ENCODE peak calls at places on chromosomes 4 and X, in five cellular contexts. Q is OCI-LY7, Y is GM23248, B is suprapubic skin, C is IMR-90. W is an unnamed sample.

GRCh38 chr4:34676390-34676789 is 1567.9 kb downstream of the ARAP2 start:
- DNase-seq in Q (no peak), Y (no peak), B (no peak), C (no peak), W (no peak)

GRCh38 chr4:128031756-128032384 is 29.2 kb upstream of the LARP1B start:
- DNase-seq in Q (no peak), Y (no peak), B (no peak), C (peak), W (no peak)

GRCh38 chr4:140637836-140638235 is 69.1 kb upstream of the UCP1 start:
- DNase-seq in Q (peak), Y (peak), B (no peak), C (no peak), W (no peak)

GRCh38 chrX:81121513-81122363 is 80.0 kb downstream of the HMGN5 start:
- DNase-seq in Q (peak), Y (peak), B (peak), C (peak), W (peak)

GRCh38 chr4:61094854-61095598 is 105.1 kb upstream of the ADGRL3 start:
- DNase-seq in Q (no peak), Y (no peak), B (no peak), C (no peak), W (no peak)

GRCh38 chr4:19835429-19835828 is 416.3 kb upstream of the SLIT2 start:
- DNase-seq in Q (no peak), Y (no peak), B (no peak), C (no peak), W (no peak)

GRCh38 chr4:153808175-153808574 is 19.3 kb upstream of the SFRP2 start:
- DNase-seq in Q (no peak), Y (no peak), B (no peak), C (no peak), W (no peak)

GRCh38 chr4:173332963-173333657 is 1.0 kb downstream of the HMGB2 start:
- DNase-seq in Q (no peak), Y (peak), B (no peak), C (peak), W (no peak)

GRCh38 chr4:160370046-160370445 is 1267.2 kb downstream of the RAPGEF2 start:
- DNase-seq in Q (no peak), Y (no peak), B (no peak), C (no peak), W (no peak)

GRCh38 chrX:13662537-13662841 is 9.5 kb downstream of the TCEANC start:
- DNase-seq in Q (no peak), Y (peak), B (no peak), C (peak), W (no peak)

GRCh38 chrX:72358313-72358712 is 52.6 kb upstream of the CITED1 start:
- DNase-seq in Q (no peak), Y (peak), B (no peak), C (peak), W (no peak)

GRCh38 chr4:173748353-173748752 is 218.3 kb upstream of the HAND2 start:
- DNase-seq in Q (no peak), Y (peak), B (no peak), C (peak), W (no peak)

DNA sequence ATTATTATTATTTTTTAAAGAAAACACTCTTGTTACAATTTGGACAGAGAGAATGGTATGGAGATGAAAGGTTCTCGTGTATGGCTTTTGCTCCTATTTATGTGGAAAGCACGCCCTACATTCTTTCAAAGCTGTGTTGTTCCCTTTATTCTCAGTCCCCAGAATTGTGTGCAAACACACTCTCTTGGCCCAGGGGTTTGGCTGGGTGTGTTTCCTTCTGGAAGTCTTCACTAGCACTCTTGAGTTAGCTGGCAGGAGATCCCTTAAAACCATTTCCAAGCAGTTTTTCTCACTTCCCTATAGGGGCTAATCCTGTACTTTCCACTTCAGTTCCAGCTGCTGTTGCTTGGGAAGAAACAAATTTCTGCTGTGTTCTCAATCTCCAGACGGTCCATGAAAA is 35.1 kb downstream of the FHL1 start:
- DNase-seq in Q (no peak), Y (no peak), B (no peak), C (no peak), W (no peak)
- H3K27ac ChIP-seq in Q (no peak), Y (no peak), B (peak), C (no peak), W (peak)

GRCh38 chrX:15158736-15159406 is 111.0 kb downstream of the ASB9 start:
- DNase-seq in Q (no peak), Y (peak), B (no peak), C (no peak), W (no peak)
- H3K27ac ChIP-seq in Q (no peak), Y (no peak), B (no peak), C (no peak), W (no peak)

GRCh38 chr4:73740353-73740778 is at the start of gene CXCL8:
- DNase-seq in Q (peak), Y (peak), B (peak), C (peak), W (no peak)

GRCh38 chr4:73743825-73744602 is 3.6 kb downstream of the CXCL8 start:
- DNase-seq in Q (no peak), Y (no peak), B (no peak), C (no peak), W (no peak)

GRCh38 chr4:73742776-73743175 is 2.4 kb downstream of the CXCL8 start:
- DNase-seq in Q (no peak), Y (no peak), B (no peak), C (no peak), W (no peak)

DNA sequence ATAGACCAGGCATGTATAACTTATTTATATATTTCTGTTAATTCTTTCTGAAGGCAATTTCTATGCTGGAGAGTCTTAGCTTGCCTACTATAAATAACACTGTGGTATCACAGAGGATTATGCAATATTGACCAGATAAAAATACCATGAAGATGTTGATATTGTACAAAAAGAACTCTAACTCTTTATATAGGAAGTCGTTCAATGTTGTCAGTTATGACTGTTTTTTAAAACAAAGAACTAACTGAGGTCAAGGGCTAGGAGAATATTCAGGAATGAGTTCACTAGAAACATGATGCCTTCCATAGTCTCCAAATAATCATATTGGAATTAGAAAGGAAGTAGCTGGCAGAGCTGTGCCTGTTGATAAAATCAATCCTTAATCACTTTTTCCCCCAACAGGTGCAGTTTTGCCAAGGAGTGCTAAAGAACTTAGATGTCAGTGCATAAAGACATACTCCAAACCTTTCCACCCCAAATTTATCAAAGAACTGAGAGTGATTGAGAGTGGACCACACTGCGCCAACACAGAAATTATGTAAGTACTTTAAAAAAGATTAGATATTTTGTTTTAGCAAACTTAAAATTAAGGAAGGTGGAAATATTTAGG is 876 bp downstream of the CXCL8 start:
- DNase-seq in Q (no peak), Y (no peak), B (no peak), C (peak), W (no peak)
- H3K27ac ChIP-seq in Q (no peak), Y (no peak), B (no peak), C (no peak), W (no peak)

GRCh38 chrX:66756717-66757116 is 117.8 kb upstream of the EDA2R start:
- DNase-seq in Q (no peak), Y (no peak), B (no peak), C (no peak), W (no peak)

DNA sequence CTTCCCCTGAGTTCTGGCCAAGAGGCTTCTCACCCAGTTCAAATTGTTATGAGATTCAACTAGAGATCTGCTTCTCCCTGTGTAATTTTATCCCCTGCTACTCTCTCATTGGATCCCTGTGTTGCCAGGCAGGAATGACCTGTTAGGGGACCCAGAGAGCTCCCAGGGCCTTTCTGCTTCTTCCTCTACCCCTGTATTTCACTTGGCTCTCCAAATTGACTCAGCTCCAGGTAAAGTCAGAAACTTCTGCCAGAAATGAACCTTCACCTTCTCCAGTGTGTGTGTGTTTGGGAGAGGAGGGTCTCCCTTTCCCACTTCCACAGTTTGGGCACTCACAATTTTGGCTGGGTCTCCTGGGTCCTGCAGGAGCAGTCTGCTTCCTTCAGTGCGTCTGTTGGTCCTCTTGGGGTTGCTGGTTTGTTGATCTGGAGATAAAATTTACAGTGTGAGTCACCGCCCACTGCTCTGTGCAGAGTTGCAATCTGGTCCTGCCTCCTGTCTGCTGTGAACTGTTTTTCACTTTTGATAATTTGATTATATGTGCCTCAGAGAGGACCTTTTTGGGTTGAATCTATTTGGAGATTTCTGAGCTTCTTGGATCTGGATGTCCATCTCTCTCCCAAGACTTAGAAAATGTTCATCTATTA is 112.4 kb upstream of the EDA2R start:
- DNase-seq in Q (no peak), Y (peak), B (no peak), C (no peak), W (no peak)
- H3K27ac ChIP-seq in Q (no peak), Y (no peak), B (no peak), C (no peak), W (no peak)

GRCh38 chrX:39304746-39305145 is 503.5 kb downstream of the MID1IP1 start:
- DNase-seq in Q (no peak), Y (no peak), B (no peak), C (no peak), W (no peak)
- H3K27ac ChIP-seq in Q (no peak), Y (no peak), B (no peak), C (no peak), W (no peak)

DNA sequence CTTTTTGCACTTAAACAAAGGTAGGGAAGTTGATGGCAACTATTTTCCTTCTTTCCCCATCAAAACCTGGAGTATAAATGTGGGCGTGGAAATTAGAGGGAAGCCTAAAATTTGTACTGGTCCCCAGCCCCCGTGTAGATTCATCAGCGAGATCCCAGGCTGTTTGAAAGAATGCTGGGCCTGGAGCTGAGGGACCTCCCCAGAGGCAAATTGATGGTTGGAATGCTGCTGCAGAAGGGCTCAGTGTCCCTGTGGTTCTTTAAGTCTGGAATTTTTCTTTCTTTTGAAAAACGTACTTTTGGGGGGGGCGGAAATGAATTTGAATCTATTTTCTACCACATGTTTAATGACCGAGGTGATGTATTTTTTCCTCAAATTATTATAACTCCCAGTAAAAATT is 197.2 kb downstream of the CBR4 start:
- DNase-seq in Q (no peak), Y (no peak), B (no peak), C (no peak), W (no peak)
- H3K27ac ChIP-seq in Q (no peak), Y (no peak), B (peak), C (peak), W (peak)